ENCODE peak calls at places on chromosomes 2 and 18, in eight cellular contexts. Q is fibroblast of the aortic adventitia, A is neural crest cell, M is fibroblast of mammary gland, R is OCI-LY7, U is thoracic aorta, I is lower leg skin, Y is heart right ventricle. S is an unnamed sample.

GRCh38 chr2:217954469-217954868 is 48.3 kb downstream of the TNS1 start:
- DNase-seq in Q (no peak), A (no peak), M (no peak), R (no peak), U (no peak), I (no peak), Y (peak; percentile 63), S (no peak)

GRCh38 chr2:72089537-72089936 is 58.1 kb downstream of the CYP26B1 start:
- DNase-seq in Q (no peak), A (no peak), M (no peak), R (no peak), U (no peak), I (peak; percentile 32), Y (no peak), S (no peak)

GRCh38 chr2:162824319-162824718 is 14.2 kb downstream of the KCNH7 start:
- DNase-seq in Q (no peak), A (no peak), M (no peak), R (no peak), U (no peak), I (no peak), Y (no peak), S (no peak)

GRCh38 chr2:222655406-222655747 is 515 bp downstream of the FARSB start:
- DNase-seq in Q (peak; percentile 25), A (no peak), M (peak; percentile 42), R (peak; percentile 54), U (no peak), I (no peak), Y (no peak), S (peak; percentile 19)

GRCh38 chr2:70964596-70965386 is 13.6 kb upstream of the ANKRD53 start:
- DNase-seq in Q (peak; percentile 66), A (peak; percentile 76), M (peak; percentile 61), R (peak; percentile 65), U (no peak), I (peak; percentile 95), Y (peak; percentile 74), S (peak; percentile 91)

GRCh38 chr18:6747646-6748045 is 18.1 kb downstream of the ARHGAP28 start:
- DNase-seq in Q (peak; percentile 91), A (no peak), M (peak; percentile 99), R (no peak), U (no peak), I (no peak), Y (no peak), S (no peak)

GRCh38 chr2:24875272-24875671 is 44.8 kb downstream of the ADCY3 start:
- DNase-seq in Q (peak; percentile 61), A (no peak), M (peak; percentile 70), R (no peak), U (no peak), I (no peak), Y (no peak), S (no peak)

GRCh38 chr18:23627325-23627724 is 35.4 kb downstream of the ANKRD29 start:
- DNase-seq in Q (peak; percentile 76), A (no peak), M (peak; percentile 90), R (no peak), U (no peak), I (no peak), Y (no peak), S (no peak)

GRCh38 chr2:1598041-1598710 is 146.1 kb downstream of the PXDN start:
- DNase-seq in Q (no peak), A (no peak), M (no peak), R (no peak), U (no peak), I (peak; percentile 70), Y (no peak), S (no peak)

GRCh38 chr2:173394575-173394974 is 39.9 kb downstream of the CDCA7 start:
- DNase-seq in Q (no peak), A (no peak), M (no peak), R (no peak), U (no peak), I (no peak), Y (no peak), S (no peak)

GRCh38 chr18:39414009-39414700 is 1848.6 kb upstream of the CELF4 start:
- DNase-seq in Q (peak; percentile 35), A (no peak), M (peak; percentile 84), R (no peak), U (no peak), I (no peak), Y (no peak), S (no peak)

GRCh38 chr2:18924905-18925691 is 335.7 kb upstream of the NT5C1B start:
- DNase-seq in Q (peak; percentile 90), A (no peak), M (peak; percentile 63), R (no peak), U (no peak), I (no peak), Y (no peak), S (no peak)

GRCh38 chr2:201985740-201986735 is 47.6 kb upstream of the FZD7 start:
- DNase-seq in Q (no peak), A (no peak), M (no peak), R (no peak), U (no peak), I (no peak), Y (no peak), S (no peak)

GRCh38 chr2:204249437-204249836 is 295.8 kb upstream of the PARD3B start:
- DNase-seq in Q (no peak), A (no peak), M (no peak), R (no peak), U (no peak), I (no peak), Y (no peak), S (no peak)

GRCh38 chr2:17583166-17583565 is 42.7 kb downstream of the VSNL1 start:
- DNase-seq in Q (peak; percentile 65), A (no peak), M (peak; percentile 10), R (no peak), U (no peak), I (no peak), Y (no peak), S (no peak)

DNA sequence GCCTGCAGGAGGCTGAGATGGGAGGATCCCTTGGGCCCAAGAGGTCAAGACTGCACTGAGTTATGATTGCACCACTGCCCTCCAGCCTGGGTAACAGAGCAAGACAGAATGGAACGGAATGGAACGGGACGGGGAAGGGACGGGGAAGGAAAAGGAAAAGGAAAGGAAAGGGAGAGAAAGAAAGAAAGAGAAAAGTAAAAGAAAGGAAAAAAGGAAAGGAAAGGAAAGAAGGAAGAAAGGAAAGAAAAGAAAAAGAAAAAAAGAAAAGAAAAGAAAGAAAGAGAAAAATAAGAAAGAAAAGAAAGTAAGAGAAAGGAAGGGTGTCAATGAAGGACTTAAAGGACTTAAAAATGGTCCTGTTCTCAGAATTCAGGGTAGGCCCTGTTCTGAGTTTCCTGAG is 4.3 kb upstream of the SPOPL start:
- DNase-seq in Q (no peak), A (no peak), M (no peak), R (no peak), U (no peak), I (no peak), Y (no peak), S (no peak)
- TF ChIP-seq CTCF in Q (no peak), A (no peak), M (no peak), R (no peak), U (no peak), I (no peak), Y (no peak), S (no peak)

GRCh38 chr2:140873915-140874531 is 1256.8 kb downstream of the LRP1B start:
- DNase-seq in Q (no peak), A (no peak), M (peak; percentile 10), R (peak; percentile 13), U (no peak), I (no peak), Y (no peak), S (no peak)
- TF ChIP-seq CTCF in Q (no peak), A (no peak), M (no peak), R (no peak), U (no peak), I (no peak), Y (no peak), S (no peak)

GRCh38 chr2:79040967-79041582 is 15.6 kb downstream of the REG3G start:
- DNase-seq in Q (no peak), A (no peak), M (peak; percentile 0), R (peak; percentile 37), U (no peak), I (no peak), Y (no peak), S (no peak)
- TF ChIP-seq CTCF in Q (no peak), A (peak; percentile 81), M (no peak), R (peak; percentile 86), U (no peak), I (no peak), Y (peak; percentile 36), S (no peak)

DNA sequence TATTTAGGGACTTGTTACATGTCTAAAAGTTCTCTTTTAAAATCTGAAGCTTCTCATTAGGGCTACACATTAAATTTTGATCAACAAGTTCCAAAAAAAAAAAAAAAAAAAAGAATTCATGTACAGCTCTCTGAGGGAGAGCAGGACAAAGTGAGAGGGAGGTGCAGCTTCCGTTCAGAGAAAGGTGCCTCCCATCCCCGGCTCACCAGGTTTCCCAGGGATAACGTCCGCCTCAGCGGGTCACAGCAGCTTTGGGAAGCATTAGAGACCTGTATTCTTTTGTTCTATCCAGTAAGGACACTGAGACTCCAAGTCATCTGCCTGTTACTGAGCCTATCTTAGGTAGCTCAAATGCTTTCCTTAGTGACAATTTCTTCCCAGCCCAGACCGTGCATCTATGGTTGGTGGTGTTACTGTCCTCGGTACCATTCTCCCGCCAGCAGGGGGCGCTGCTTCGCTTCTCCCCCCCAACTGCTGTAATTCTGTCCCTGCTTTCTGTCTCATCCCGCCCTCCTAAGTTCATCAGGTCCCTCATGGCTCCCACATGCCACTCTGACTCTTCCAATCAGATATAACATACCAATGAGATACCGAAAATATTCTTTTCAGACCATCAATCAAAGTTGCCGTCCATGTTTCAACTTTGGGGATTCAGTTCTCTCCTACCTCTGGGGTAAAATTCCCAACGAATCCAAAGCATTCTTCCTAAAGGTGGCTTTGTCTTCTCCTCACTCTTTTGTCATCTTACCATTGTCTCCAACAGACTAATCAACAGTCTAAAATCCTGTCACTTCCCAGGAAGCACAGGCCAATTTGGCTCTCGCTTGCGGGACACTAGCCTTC is 466.5 kb downstream of the METTL4 start:
- DNase-seq in Q (peak; percentile 66), A (peak; percentile 37), M (peak; percentile 49), R (peak; percentile 69), U (no peak), I (no peak), Y (peak; percentile 41), S (peak; percentile 53)
- TF ChIP-seq CTCF in Q (peak; percentile 77), A (peak; percentile 82), M (peak; percentile 71), R (peak; percentile 89), U (peak; percentile 37), I (no peak), Y (peak; percentile 83), S (peak; percentile 80)

GRCh38 chr2:160092445-160092844 is 30.0 kb upstream of the PLA2R1 start:
- DNase-seq in Q (no peak), A (no peak), M (no peak), R (no peak), U (no peak), I (no peak), Y (no peak), S (no peak)

GRCh38 chr2:160085662-160086061 is 23.2 kb upstream of the PLA2R1 start:
- DNase-seq in Q (no peak), A (no peak), M (no peak), R (peak; percentile 20), U (no peak), I (no peak), Y (no peak), S (no peak)

GRCh38 chr2:160091381-160091780 is 29.0 kb upstream of the PLA2R1 start:
- DNase-seq in Q (peak; percentile 72), A (no peak), M (peak; percentile 66), R (no peak), U (no peak), I (no peak), Y (no peak), S (no peak)

GRCh38 chr2:160087854-160088745 is 25.7 kb upstream of the PLA2R1 start:
- DNase-seq in Q (peak; percentile 56), A (no peak), M (peak; percentile 42), R (peak; percentile 50), U (no peak), I (no peak), Y (no peak), S (no peak)
- TF ChIP-seq CTCF in Q (peak; percentile 35), A (peak; percentile 34), M (peak; percentile 40), R (peak; percentile 75), U (no peak), I (no peak), Y (peak; percentile 14), S (no peak)

S was measured in GM13976.